ENCODE peak calls at places on chromosomes 1 and 21, in nine cellular contexts. One of them, this sample, is unnamed.
A peak's percentile ranks its signal among the peaks of the same experiment; 100 is the strongest.

GRCh38 chr1:24052119-24052695 is 59.7 kb downstream of the MYOM3 start:
- DNase-seq in HFFc6: no peak
- DNase-seq in IMR-90: peak; percentile 4
- DNase-seq in NCI-H2171: no peak
- DNase-seq in BJ: no peak
- DNase-seq in activated CD4-positive, CD25-positive, alpha-beta regulatory T cell treated with anti-CD3 and anti-CD28 coated beads, Interleukin-2, amount 50 U/mL, for 72 hours: no peak
- DNase-seq in NAMALWA: no peak
- DNase-seq in ELF-1: no peak
- DNase-seq in fibroblast of villous mesenchyme: no peak
- DNase-seq in this sample: no peak

GRCh38 chr1:179126338-179127060 is 44.6 kb downstream of the TOR3A start:
- DNase-seq in HFFc6: no peak
- DNase-seq in IMR-90: no peak
- DNase-seq in NCI-H2171: no peak
- DNase-seq in BJ: no peak
- DNase-seq in activated CD4-positive, CD25-positive, alpha-beta regulatory T cell treated with anti-CD3 and anti-CD28 coated beads, Interleukin-2, amount 50 U/mL, for 72 hours: no peak
- DNase-seq in NAMALWA: no peak
- DNase-seq in ELF-1: no peak
- DNase-seq in fibroblast of villous mesenchyme: no peak
- DNase-seq in this sample: no peak

GRCh38 chr1:155017946-155018316 is 15.3 kb downstream of the ZBTB7B start:
- DNase-seq in HFFc6: no peak
- DNase-seq in IMR-90: no peak
- DNase-seq in NCI-H2171: no peak
- DNase-seq in BJ: no peak
- DNase-seq in activated CD4-positive, CD25-positive, alpha-beta regulatory T cell treated with anti-CD3 and anti-CD28 coated beads, Interleukin-2, amount 50 U/mL, for 72 hours: no peak
- DNase-seq in NAMALWA: no peak
- DNase-seq in ELF-1: no peak
- DNase-seq in fibroblast of villous mesenchyme: no peak
- DNase-seq in this sample: no peak

GRCh38 chr1:187411118-187411517 is 582.4 kb downstream of the PLA2G4A start:
- DNase-seq in HFFc6: no peak
- DNase-seq in IMR-90: no peak
- DNase-seq in NCI-H2171: no peak
- DNase-seq in BJ: no peak
- DNase-seq in activated CD4-positive, CD25-positive, alpha-beta regulatory T cell treated with anti-CD3 and anti-CD28 coated beads, Interleukin-2, amount 50 U/mL, for 72 hours: no peak
- DNase-seq in NAMALWA: no peak
- DNase-seq in ELF-1: no peak
- DNase-seq in fibroblast of villous mesenchyme: no peak
- DNase-seq in this sample: no peak

GRCh38 chr1:3850857-3851256 is 6.2 kb downstream of the CEP104 start:
- DNase-seq in HFFc6: no peak
- DNase-seq in IMR-90: no peak
- DNase-seq in NCI-H2171: no peak
- DNase-seq in BJ: no peak
- DNase-seq in activated CD4-positive, CD25-positive, alpha-beta regulatory T cell treated with anti-CD3 and anti-CD28 coated beads, Interleukin-2, amount 50 U/mL, for 72 hours: no peak
- DNase-seq in NAMALWA: no peak
- DNase-seq in ELF-1: no peak
- DNase-seq in fibroblast of villous mesenchyme: no peak
- DNase-seq in this sample: no peak

GRCh38 chr1:115492019-115492595 is 149.7 kb upstream of the VANGL1 start:
- DNase-seq in HFFc6: no peak
- DNase-seq in IMR-90: no peak
- DNase-seq in NCI-H2171: no peak
- DNase-seq in BJ: no peak
- DNase-seq in activated CD4-positive, CD25-positive, alpha-beta regulatory T cell treated with anti-CD3 and anti-CD28 coated beads, Interleukin-2, amount 50 U/mL, for 72 hours: no peak
- DNase-seq in NAMALWA: no peak
- DNase-seq in ELF-1: peak; percentile 51
- DNase-seq in fibroblast of villous mesenchyme: no peak
- DNase-seq in this sample: peak; percentile 2

GRCh38 chr1:52156460-52156859 is 14.6 kb downstream of the ZFYVE9 start:
- DNase-seq in HFFc6: no peak
- DNase-seq in IMR-90: no peak
- DNase-seq in NCI-H2171: no peak
- DNase-seq in BJ: no peak
- DNase-seq in activated CD4-positive, CD25-positive, alpha-beta regulatory T cell treated with anti-CD3 and anti-CD28 coated beads, Interleukin-2, amount 50 U/mL, for 72 hours: no peak
- DNase-seq in NAMALWA: no peak
- DNase-seq in ELF-1: no peak
- DNase-seq in fibroblast of villous mesenchyme: no peak
- DNase-seq in this sample: no peak

GRCh38 chr1:31891280-31891679 is 46.9 kb downstream of the PTP4A2 start:
- DNase-seq in HFFc6: no peak
- DNase-seq in IMR-90: peak; percentile 16
- DNase-seq in NCI-H2171: no peak
- DNase-seq in BJ: no peak
- DNase-seq in activated CD4-positive, CD25-positive, alpha-beta regulatory T cell treated with anti-CD3 and anti-CD28 coated beads, Interleukin-2, amount 50 U/mL, for 72 hours: no peak
- DNase-seq in NAMALWA: no peak
- DNase-seq in ELF-1: no peak
- DNase-seq in fibroblast of villous mesenchyme: no peak
- DNase-seq in this sample: no peak

GRCh38 chr1:73343947-73344346 is 854.0 kb downstream of the LRRIQ3 start:
- DNase-seq in HFFc6: no peak
- DNase-seq in IMR-90: no peak
- DNase-seq in NCI-H2171: no peak
- DNase-seq in BJ: no peak
- DNase-seq in activated CD4-positive, CD25-positive, alpha-beta regulatory T cell treated with anti-CD3 and anti-CD28 coated beads, Interleukin-2, amount 50 U/mL, for 72 hours: no peak
- DNase-seq in NAMALWA: no peak
- DNase-seq in ELF-1: no peak
- DNase-seq in fibroblast of villous mesenchyme: no peak
- DNase-seq in this sample: no peak

GRCh38 chr1:97849350-97850339 is 71.2 kb downstream of the DPYD start:
- DNase-seq in HFFc6: peak; percentile 81
- DNase-seq in IMR-90: peak; percentile 89
- DNase-seq in NCI-H2171: no peak
- DNase-seq in BJ: peak; percentile 71
- DNase-seq in activated CD4-positive, CD25-positive, alpha-beta regulatory T cell treated with anti-CD3 and anti-CD28 coated beads, Interleukin-2, amount 50 U/mL, for 72 hours: no peak
- DNase-seq in NAMALWA: peak; percentile 72
- DNase-seq in ELF-1: no peak
- DNase-seq in fibroblast of villous mesenchyme: peak; percentile 86
- DNase-seq in this sample: peak; percentile 79

GRCh38 chr1:116474921-116475849 is 95.6 kb downstream of the CD58 start:
- DNase-seq in HFFc6: no peak
- DNase-seq in IMR-90: no peak
- DNase-seq in NCI-H2171: no peak
- DNase-seq in BJ: no peak
- DNase-seq in activated CD4-positive, CD25-positive, alpha-beta regulatory T cell treated with anti-CD3 and anti-CD28 coated beads, Interleukin-2, amount 50 U/mL, for 72 hours: no peak
- DNase-seq in NAMALWA: no peak
- DNase-seq in ELF-1: peak; percentile 66
- DNase-seq in fibroblast of villous mesenchyme: no peak
- DNase-seq in this sample: no peak

GRCh38 chr1:31523012-31523411 is 53.3 kb upstream of the TINAGL1 start:
- DNase-seq in HFFc6: no peak
- DNase-seq in IMR-90: no peak
- DNase-seq in NCI-H2171: no peak
- DNase-seq in BJ: no peak
- DNase-seq in activated CD4-positive, CD25-positive, alpha-beta regulatory T cell treated with anti-CD3 and anti-CD28 coated beads, Interleukin-2, amount 50 U/mL, for 72 hours: no peak
- DNase-seq in NAMALWA: no peak
- DNase-seq in ELF-1: no peak
- DNase-seq in fibroblast of villous mesenchyme: no peak
- DNase-seq in this sample: no peak

GRCh38 chr1:200081982-200082272 is 54.4 kb downstream of the NR5A2 start:
- DNase-seq in HFFc6: no peak
- DNase-seq in IMR-90: no peak
- DNase-seq in NCI-H2171: no peak
- DNase-seq in BJ: no peak
- DNase-seq in activated CD4-positive, CD25-positive, alpha-beta regulatory T cell treated with anti-CD3 and anti-CD28 coated beads, Interleukin-2, amount 50 U/mL, for 72 hours: no peak
- DNase-seq in NAMALWA: no peak
- DNase-seq in ELF-1: no peak
- DNase-seq in fibroblast of villous mesenchyme: no peak
- DNase-seq in this sample: no peak

GRCh38 chr1:159113783-159114182 is 37.2 kb upstream of the AIM2 start:
- DNase-seq in HFFc6: no peak
- DNase-seq in IMR-90: no peak
- DNase-seq in NCI-H2171: no peak
- DNase-seq in BJ: no peak
- DNase-seq in activated CD4-positive, CD25-positive, alpha-beta regulatory T cell treated with anti-CD3 and anti-CD28 coated beads, Interleukin-2, amount 50 U/mL, for 72 hours: no peak
- DNase-seq in NAMALWA: no peak
- DNase-seq in ELF-1: no peak
- DNase-seq in fibroblast of villous mesenchyme: peak; percentile 26
- DNase-seq in this sample: no peak

GRCh38 chr1:110200666-110201065 is 9.4 kb upstream of the KCNC4 start:
- DNase-seq in HFFc6: peak; percentile 28
- DNase-seq in IMR-90: peak; percentile 47
- DNase-seq in NCI-H2171: no peak
- DNase-seq in BJ: no peak
- DNase-seq in activated CD4-positive, CD25-positive, alpha-beta regulatory T cell treated with anti-CD3 and anti-CD28 coated beads, Interleukin-2, amount 50 U/mL, for 72 hours: no peak
- DNase-seq in NAMALWA: no peak
- DNase-seq in ELF-1: peak; percentile 29
- DNase-seq in fibroblast of villous mesenchyme: no peak
- DNase-seq in this sample: peak; percentile 44

GRCh38 chr1:2583871-2584341 is 2.7 kb upstream of the PRXL2B start:
- DNase-seq in HFFc6: no peak
- DNase-seq in IMR-90: peak; percentile 11
- DNase-seq in NCI-H2171: peak; percentile 18
- DNase-seq in BJ: no peak
- DNase-seq in activated CD4-positive, CD25-positive, alpha-beta regulatory T cell treated with anti-CD3 and anti-CD28 coated beads, Interleukin-2, amount 50 U/mL, for 72 hours: peak; percentile 45
- DNase-seq in NAMALWA: no peak
- DNase-seq in ELF-1: no peak
- DNase-seq in fibroblast of villous mesenchyme: peak; percentile 18
- DNase-seq in this sample: no peak

GRCh38 chr1:175313672-175314225 is 121.2 kb upstream of the KIAA0040 start:
- DNase-seq in HFFc6: no peak
- DNase-seq in IMR-90: no peak
- DNase-seq in NCI-H2171: no peak
- DNase-seq in BJ: no peak
- DNase-seq in activated CD4-positive, CD25-positive, alpha-beta regulatory T cell treated with anti-CD3 and anti-CD28 coated beads, Interleukin-2, amount 50 U/mL, for 72 hours: no peak
- DNase-seq in NAMALWA: no peak
- DNase-seq in ELF-1: no peak
- DNase-seq in fibroblast of villous mesenchyme: no peak
- DNase-seq in this sample: no peak

GRCh38 chr21:28822882-28823335 is 169.8 kb downstream of the LTN1 start:
- DNase-seq in HFFc6: peak; percentile 77
- DNase-seq in IMR-90: peak; percentile 21
- DNase-seq in NCI-H2171: no peak
- DNase-seq in BJ: peak; percentile 80
- DNase-seq in activated CD4-positive, CD25-positive, alpha-beta regulatory T cell treated with anti-CD3 and anti-CD28 coated beads, Interleukin-2, amount 50 U/mL, for 72 hours: no peak
- DNase-seq in NAMALWA: no peak
- DNase-seq in ELF-1: peak; percentile 33
- DNase-seq in fibroblast of villous mesenchyme: peak; percentile 94
- DNase-seq in this sample: peak; percentile 67

GRCh38 chr1:234212764-234213406 is 160.4 kb upstream of the COA6 start:
- DNase-seq in HFFc6: no peak
- DNase-seq in IMR-90: peak; percentile 26
- DNase-seq in NCI-H2171: no peak
- DNase-seq in BJ: no peak
- DNase-seq in activated CD4-positive, CD25-positive, alpha-beta regulatory T cell treated with anti-CD3 and anti-CD28 coated beads, Interleukin-2, amount 50 U/mL, for 72 hours: no peak
- DNase-seq in NAMALWA: peak; percentile 49
- DNase-seq in ELF-1: peak; percentile 62
- DNase-seq in fibroblast of villous mesenchyme: peak; percentile 11
- DNase-seq in this sample: no peak

GRCh38 chr1:153792631-153793041 is 17.4 kb downstream of the SLC27A3 start:
- DNase-seq in HFFc6: no peak
- DNase-seq in IMR-90: no peak
- DNase-seq in NCI-H2171: no peak
- DNase-seq in BJ: no peak
- DNase-seq in activated CD4-positive, CD25-positive, alpha-beta regulatory T cell treated with anti-CD3 and anti-CD28 coated beads, Interleukin-2, amount 50 U/mL, for 72 hours: no peak
- DNase-seq in NAMALWA: no peak
- DNase-seq in ELF-1: no peak
- DNase-seq in fibroblast of villous mesenchyme: no peak
- DNase-seq in this sample: no peak

GRCh38 chr21:36735201-36735515 is 36.2 kb downstream of the SIM2 start:
- DNase-seq in HFFc6: no peak
- DNase-seq in IMR-90: no peak
- DNase-seq in NCI-H2171: no peak
- DNase-seq in BJ: no peak
- DNase-seq in activated CD4-positive, CD25-positive, alpha-beta regulatory T cell treated with anti-CD3 and anti-CD28 coated beads, Interleukin-2, amount 50 U/mL, for 72 hours: no peak
- DNase-seq in NAMALWA: no peak
- DNase-seq in ELF-1: no peak
- DNase-seq in fibroblast of villous mesenchyme: no peak
- DNase-seq in this sample: no peak

GRCh38 chr1:156704930-156705320 is 458 bp downstream of the CRABP2 start:
- DNase-seq in HFFc6: peak; percentile 68
- DNase-seq in IMR-90: peak; percentile 75
- DNase-seq in NCI-H2171: no peak
- DNase-seq in BJ: no peak
- DNase-seq in activated CD4-positive, CD25-positive, alpha-beta regulatory T cell treated with anti-CD3 and anti-CD28 coated beads, Interleukin-2, amount 50 U/mL, for 72 hours: no peak
- DNase-seq in NAMALWA: no peak
- DNase-seq in ELF-1: peak; percentile 62
- DNase-seq in fibroblast of villous mesenchyme: peak; percentile 65
- DNase-seq in this sample: peak; percentile 78

GRCh38 chr1:20074725-20075171 is 4.8 kb downstream of the PLA2G5 start:
- DNase-seq in HFFc6: no peak
- DNase-seq in IMR-90: no peak
- DNase-seq in NCI-H2171: no peak
- DNase-seq in BJ: no peak
- DNase-seq in activated CD4-positive, CD25-positive, alpha-beta regulatory T cell treated with anti-CD3 and anti-CD28 coated beads, Interleukin-2, amount 50 U/mL, for 72 hours: no peak
- DNase-seq in NAMALWA: no peak
- DNase-seq in ELF-1: no peak
- DNase-seq in fibroblast of villous mesenchyme: no peak
- DNase-seq in this sample: peak; percentile 66

GRCh38 chr1:226875641-226876295 is 5.4 kb downstream of the PSEN2 start:
- DNase-seq in HFFc6: no peak
- DNase-seq in IMR-90: peak; percentile 51
- DNase-seq in NCI-H2171: no peak
- DNase-seq in BJ: no peak
- DNase-seq in activated CD4-positive, CD25-positive, alpha-beta regulatory T cell treated with anti-CD3 and anti-CD28 coated beads, Interleukin-2, amount 50 U/mL, for 72 hours: no peak
- DNase-seq in NAMALWA: no peak
- DNase-seq in ELF-1: peak; percentile 31
- DNase-seq in fibroblast of villous mesenchyme: peak; percentile 8
- DNase-seq in this sample: no peak

GRCh38 chr1:9413143-9413876 is 120.6 kb downstream of the SPSB1 start:
- DNase-seq in HFFc6: peak; percentile 69
- DNase-seq in IMR-90: peak; percentile 95
- DNase-seq in NCI-H2171: no peak
- DNase-seq in BJ: peak; percentile 60
- DNase-seq in activated CD4-positive, CD25-positive, alpha-beta regulatory T cell treated with anti-CD3 and anti-CD28 coated beads, Interleukin-2, amount 50 U/mL, for 72 hours: peak; percentile 63
- DNase-seq in NAMALWA: peak; percentile 83
- DNase-seq in ELF-1: peak; percentile 76
- DNase-seq in fibroblast of villous mesenchyme: peak; percentile 97
- DNase-seq in this sample: peak; percentile 89

GRCh38 chr1:10835423-10836421 is 39.3 kb upstream of the CASZ1 start:
- DNase-seq in HFFc6: no peak
- DNase-seq in IMR-90: peak; percentile 36
- DNase-seq in NCI-H2171: peak; percentile 90
- DNase-seq in BJ: no peak
- DNase-seq in activated CD4-positive, CD25-positive, alpha-beta regulatory T cell treated with anti-CD3 and anti-CD28 coated beads, Interleukin-2, amount 50 U/mL, for 72 hours: no peak
- DNase-seq in NAMALWA: no peak
- DNase-seq in ELF-1: peak; percentile 95
- DNase-seq in fibroblast of villous mesenchyme: peak; percentile 13
- DNase-seq in this sample: peak; percentile 75

GRCh38 chr1:163772266-163772665 is 450.5 kb downstream of the NUF2 start:
- DNase-seq in HFFc6: no peak
- DNase-seq in IMR-90: no peak
- DNase-seq in NCI-H2171: no peak
- DNase-seq in BJ: no peak
- DNase-seq in activated CD4-positive, CD25-positive, alpha-beta regulatory T cell treated with anti-CD3 and anti-CD28 coated beads, Interleukin-2, amount 50 U/mL, for 72 hours: no peak
- DNase-seq in NAMALWA: no peak
- DNase-seq in ELF-1: no peak
- DNase-seq in fibroblast of villous mesenchyme: no peak
- DNase-seq in this sample: peak; percentile 13

GRCh38 chr1:197663178-197663953 is 111.9 kb downstream of the DENND1B start:
- DNase-seq in HFFc6: no peak
- DNase-seq in IMR-90: no peak
- DNase-seq in NCI-H2171: no peak
- DNase-seq in BJ: no peak
- DNase-seq in activated CD4-positive, CD25-positive, alpha-beta regulatory T cell treated with anti-CD3 and anti-CD28 coated beads, Interleukin-2, amount 50 U/mL, for 72 hours: no peak
- DNase-seq in NAMALWA: no peak
- DNase-seq in ELF-1: peak; percentile 33
- DNase-seq in fibroblast of villous mesenchyme: peak; percentile 53
- DNase-seq in this sample: no peak

GRCh38 chr1:27049607-27050006 is 37.0 kb upstream of the TENT5B start:
- DNase-seq in HFFc6: no peak
- DNase-seq in IMR-90: no peak
- DNase-seq in NCI-H2171: no peak
- DNase-seq in BJ: no peak
- DNase-seq in activated CD4-positive, CD25-positive, alpha-beta regulatory T cell treated with anti-CD3 and anti-CD28 coated beads, Interleukin-2, amount 50 U/mL, for 72 hours: no peak
- DNase-seq in NAMALWA: peak; percentile 97
- DNase-seq in ELF-1: peak; percentile 71
- DNase-seq in fibroblast of villous mesenchyme: no peak
- DNase-seq in this sample: no peak

GRCh38 chr1:119637719-119638118 is 10.3 kb downstream of the ZNF697 start:
- DNase-seq in HFFc6: no peak
- DNase-seq in IMR-90: peak; percentile 57
- DNase-seq in NCI-H2171: no peak
- DNase-seq in BJ: no peak
- DNase-seq in activated CD4-positive, CD25-positive, alpha-beta regulatory T cell treated with anti-CD3 and anti-CD28 coated beads, Interleukin-2, amount 50 U/mL, for 72 hours: no peak
- DNase-seq in NAMALWA: no peak
- DNase-seq in ELF-1: no peak
- DNase-seq in fibroblast of villous mesenchyme: no peak
- DNase-seq in this sample: no peak

GRCh38 chr1:98661544-98662353 is at the start of gene SNX7:
- DNase-seq in HFFc6: peak; percentile 72
- DNase-seq in IMR-90: peak; percentile 69
- DNase-seq in NCI-H2171: no peak
- DNase-seq in BJ: no peak
- DNase-seq in activated CD4-positive, CD25-positive, alpha-beta regulatory T cell treated with anti-CD3 and anti-CD28 coated beads, Interleukin-2, amount 50 U/mL, for 72 hours: no peak
- DNase-seq in NAMALWA: no peak
- DNase-seq in ELF-1: peak; percentile 88
- DNase-seq in fibroblast of villous mesenchyme: peak; percentile 77
- DNase-seq in this sample: peak; percentile 97

This sample was measured in AG20443.